ENCODE peak calls at places on chromosome 20, in six cellular contexts. R, S, X, E, H and O are unnamed samples.

GRCh38 chr20:13800728-13801134 is 15.9 kb downstream of the NDUFAF5 start:
- DNase-seq in X (no peak), S (peak), E (peak), R (peak), H (peak), O (peak)

GRCh38 chr20:16030253-16030652 is 543.0 kb downstream of the KIF16B start:
- DNase-seq in S (no peak), R (no peak), H (no peak), X (no peak), E (no peak), O (no peak)

GRCh38 chr20:16864069-16864468 is 115.9 kb downstream of the OTOR start:
- DNase-seq in R (peak), H (no peak), X (no peak), E (no peak), S (no peak), O (no peak)

GRCh38 chr20:25277051-25277801 is 29.3 kb downstream of the PYGB start:
- DNase-seq in E (no peak), S (no peak), R (no peak), H (no peak), X (no peak), O (no peak)

GRCh38 chr20:1500496-1500895 is 9.3 kb upstream of the SIRPB2 start:
- DNase-seq in E (no peak), S (no peak), R (no peak), X (no peak), H (peak), O (no peak)

GRCh38 chr20:10178727-10179313 is 39.8 kb upstream of the SNAP25 start:
- DNase-seq in X (no peak), S (no peak), R (peak), E (no peak), H (peak), O (no peak)

GRCh38 chr20:50690979-50691584 is at the start of gene RIPOR3:
- DNase-seq in S (no peak), H (no peak), R (peak), X (no peak), E (no peak), O (no peak)

GRCh38 chr20:45343867-45344721 is 4.1 kb downstream of the SDC4 start:
- DNase-seq in R (peak), X (peak), H (peak), E (peak), S (peak), O (peak)

GRCh38 chr20:45011108-45011526 is 44.8 kb downstream of the STK4 start:
- DNase-seq in E (peak), H (peak), S (no peak), X (no peak), R (peak), O (no peak)

GRCh38 chr20:38602185-38602581 is 574 bp downstream of the ARHGAP40 start:
- DNase-seq in X (no peak), R (no peak), S (no peak), H (no peak), E (no peak), O (no peak)

GRCh38 chr20:38603286-38603685 is 1.7 kb downstream of the ARHGAP40 start:
- DNase-seq in S (no peak), R (no peak), X (no peak), E (no peak), H (no peak), O (no peak)

GRCh38 chr20:38600057-38600456 is 1.6 kb upstream of the ARHGAP40 start:
- DNase-seq in X (no peak), E (no peak), H (no peak), R (no peak), S (no peak), O (no peak)

GRCh38 chr20:38599410-38599882 is 2.2 kb upstream of the ARHGAP40 start:
- DNase-seq in X (no peak), H (peak), E (no peak), S (no peak), R (peak), O (no peak)

GRCh38 chr20:38601216-38602184 is at the start of gene ARHGAP40:
- DNase-seq in R (peak), X (no peak), E (no peak), H (peak), S (no peak), O (no peak)
- TF ChIP-seq CTCF in R (no peak), X (no peak), E (peak), H (peak), S (no peak), O (no peak)

GRCh38 chr20:20466341-20466879 is 98.5 kb downstream of the INSM1 start:
- DNase-seq in H (no peak), E (peak), S (no peak), R (peak), X (no peak), O (peak)

GRCh38 chr20:20461526-20461925 is 93.6 kb downstream of the INSM1 start:
- DNase-seq in X (no peak), E (no peak), S (no peak), R (no peak), H (no peak), O (no peak)

GRCh38 chr20:20462185-20462584 is 94.3 kb downstream of the INSM1 start:
- DNase-seq in X (no peak), H (no peak), R (no peak), S (no peak), E (no peak), O (no peak)

GRCh38 chr20:20463933-20464374 is 96.0 kb downstream of the INSM1 start:
- DNase-seq in E (no peak), S (no peak), H (no peak), X (no peak), R (peak), O (no peak)

GRCh38 chr20:20465259-20465658 is 97.4 kb downstream of the INSM1 start:
- DNase-seq in S (no peak), H (no peak), X (no peak), E (no peak), R (no peak), O (no peak)
- TF ChIP-seq CTCF in S (no peak), H (peak), X (no peak), E (peak), R (peak), O (peak)

GRCh38 chr20:4998160-4998651 is 3.1 kb downstream of the SLC23A2 start:
- DNase-seq in H (no peak), E (no peak), S (no peak), R (no peak), X (no peak), O (no peak)
- TF ChIP-seq CTCF in H (no peak), E (no peak), S (no peak), R (peak), X (no peak), O (no peak)

GRCh38 chr20:7161690-7162089 is 394.2 kb downstream of the BMP2 start:
- DNase-seq in S (no peak), X (no peak), R (peak), E (no peak), H (peak), O (no peak)
- TF ChIP-seq CTCF in S (no peak), X (no peak), R (peak), E (peak), H (peak), O (peak)

GRCh38 chr20:36504295-36504694 is 37.0 kb upstream of the MYL9 start:
- DNase-seq in R (no peak), E (no peak), H (no peak), X (no peak), S (no peak), O (no peak)
- TF ChIP-seq CTCF in R (no peak), E (no peak), H (no peak), X (no peak), S (no peak), O (no peak)

GRCh38 chr20:47300071-47300470 is 56.4 kb downstream of the ZMYND8 start:
- DNase-seq in E (no peak), R (peak), S (no peak), H (no peak), X (no peak), O (no peak)

GRCh38 chr20:47295921-47296426 is 60.5 kb downstream of the ZMYND8 start:
- DNase-seq in X (no peak), H (peak), E (no peak), S (no peak), R (peak), O (no peak)

GRCh38 chr20:47297746-47298145 is 58.8 kb downstream of the ZMYND8 start:
- DNase-seq in E (no peak), H (no peak), R (no peak), S (no peak), X (no peak), O (no peak)

GRCh38 chr20:47298624-47299023 is 57.9 kb downstream of the ZMYND8 start:
- DNase-seq in R (no peak), H (no peak), E (no peak), S (no peak), X (no peak), O (no peak)

GRCh38 chr20:47296950-47297349 is 59.5 kb downstream of the ZMYND8 start:
- DNase-seq in E (no peak), S (no peak), H (no peak), R (no peak), X (no peak), O (no peak)
- TF ChIP-seq CTCF in E (no peak), S (no peak), H (no peak), R (no peak), X (no peak), O (peak)